ENCODE peak calls at places on chromosome 16, in eight cellular contexts. N is CD4-positive, alpha-beta memory T cell; P is right cardiac atrium; I is coronary artery; H is lower leg skin; Q is SK-N-SH; O is fibroblast of lung; C is HEK293T. G is an unnamed sample.

GRCh38 chr16:61323456-61323855 is 712.8 kb downstream of the CDH8 start:
- DNase-seq in P (no peak), I (no peak), Q (no peak), O (no peak), C (no peak), H (no peak), N (no peak), G (no peak)

GRCh38 chr16:74700206-74701040 is at the start of gene MLKL:
- DNase-seq in H (peak), N (peak), O (peak), I (no peak), Q (peak), C (no peak), P (peak), G (peak)

GRCh38 chr16:10577305-10578202 is 2.8 kb downstream of the EMP2 start:
- DNase-seq in C (no peak), N (no peak), H (no peak), I (peak), Q (peak), O (no peak), P (peak), G (no peak)

GRCh38 chr16:25013049-25013448 is 2.1 kb downstream of the ARHGAP17 start:
- DNase-seq in H (no peak), P (no peak), O (no peak), C (no peak), Q (no peak), I (no peak), N (no peak), G (no peak)

GRCh38 chr16:14559809-14560227 is 70.2 kb downstream of the PARN start:
- DNase-seq in Q (no peak), N (no peak), H (no peak), C (no peak), I (no peak), P (no peak), O (no peak), G (no peak)

GRCh38 chr16:88069397-88070168 is 118.3 kb downstream of the BANP start:
- DNase-seq in P (peak), C (no peak), I (no peak), H (no peak), Q (no peak), O (no peak), N (no peak), G (peak)

GRCh38 chr16:8229011-8229520 is 361.2 kb downstream of the TMEM114 start:
- DNase-seq in P (no peak), H (no peak), N (no peak), O (no peak), C (no peak), I (no peak), Q (no peak), G (no peak)

GRCh38 chr16:31061813-31062440 is 12.1 kb downstream of the ZNF668 start:
- DNase-seq in H (no peak), Q (no peak), C (no peak), N (no peak), P (peak), O (no peak), I (no peak), G (no peak)

GRCh38 chr16:641326-642188 is at the start of gene MCRIP2:
- DNase-seq in C (peak), P (peak), I (peak), O (peak), N (no peak), H (peak), Q (peak), G (peak)

GRCh38 chr16:80619824-80620223 is 79.0 kb downstream of the DYNLRB2 start:
- DNase-seq in P (no peak), N (no peak), O (no peak), H (no peak), I (no peak), Q (no peak), C (no peak), G (no peak)

GRCh38 chr16:64051826-64052225 is 1070.0 kb downstream of the CDH11 start:
- DNase-seq in I (no peak), P (no peak), N (no peak), O (peak), Q (no peak), C (no peak), H (no peak), G (no peak)

GRCh38 chr16:89020068-89020924 is 43.3 kb upstream of the CBFA2T3 start:
- DNase-seq in O (no peak), H (no peak), I (no peak), Q (no peak), C (no peak), N (no peak), P (peak), G (no peak)

GRCh38 chr16:56137269-56137668 is 54.0 kb upstream of the GNAO1 start:
- DNase-seq in P (no peak), H (no peak), I (no peak), C (no peak), N (no peak), O (no peak), Q (no peak), G (no peak)

GRCh38 chr16:80433617-80434016 is 107.2 kb upstream of the DYNLRB2 start:
- DNase-seq in H (no peak), C (no peak), P (no peak), Q (no peak), N (no peak), I (no peak), O (no peak), G (no peak)

GRCh38 chr16:4679854-4680636 is 13.3 kb upstream of the NUDT16L1 start:
- DNase-seq in P (peak), C (no peak), Q (no peak), H (peak), I (no peak), O (peak), N (no peak), G (no peak)

GRCh38 chr16:50246299-50247122 is 19.8 kb upstream of the ADCY7 start:
- DNase-seq in H (no peak), O (no peak), C (peak), I (peak), N (no peak), Q (peak), P (peak), G (peak)

GRCh38 chr16:16143038-16143763 is 80.1 kb downstream of the ABCC6 start:
- DNase-seq in N (no peak), I (no peak), P (no peak), H (no peak), C (peak), Q (no peak), O (no peak), G (peak)

GRCh38 chr16:53792161-53792951 is 88.4 kb downstream of the FTO start:
- DNase-seq in Q (no peak), P (no peak), C (no peak), I (no peak), H (no peak), O (no peak), N (no peak), G (no peak)

GRCh38 chr16:20485408-20485807 is 34.1 kb downstream of the ACSM2A start:
- DNase-seq in H (no peak), C (no peak), Q (no peak), N (no peak), P (no peak), O (no peak), I (no peak), G (no peak)

GRCh38 chr16:14629612-14629918 is 495 bp downstream of the PARN start:
- DNase-seq in C (peak), O (peak), I (no peak), P (no peak), N (peak), H (peak), Q (no peak), G (peak)

GRCh38 chr16:10833271-10833670 is 14.7 kb upstream of the TVP23A start:
- DNase-seq in N (no peak), O (no peak), Q (no peak), I (no peak), P (no peak), H (no peak), C (no peak), G (no peak)

GRCh38 chr16:19833176-19833575 is 51.5 kb downstream of the GPRC5B start:
- DNase-seq in I (no peak), N (no peak), C (no peak), O (no peak), H (no peak), Q (no peak), P (no peak), G (no peak)

GRCh38 chr16:54123766-54124165 is 162.8 kb downstream of the IRX3 start:
- DNase-seq in Q (no peak), I (no peak), H (no peak), P (no peak), N (no peak), O (no peak), C (no peak), G (no peak)

GRCh38 chr16:19524356-19524865 is 669 bp downstream of the CCP110 start:
- DNase-seq in P (no peak), Q (peak), H (no peak), C (no peak), O (no peak), N (no peak), I (no peak), G (no peak)

GRCh38 chr16:76705883-76706282 is 428.7 kb downstream of the CNTNAP4 start:
- DNase-seq in H (no peak), I (no peak), Q (no peak), P (no peak), O (no peak), N (no peak), C (no peak), G (no peak)

GRCh38 chr16:53848277-53848942 is 144.5 kb downstream of the FTO start:
- DNase-seq in Q (peak), H (no peak), O (no peak), N (no peak), I (no peak), P (no peak), C (no peak), G (no peak)

GRCh38 chr16:55543470-55543869 is 23.0 kb upstream of the CAPNS2 start:
- DNase-seq in P (no peak), I (no peak), Q (peak), O (peak), N (no peak), H (no peak), C (no peak), G (no peak)

GRCh38 chr16:74563828-74564263 is 43.1 kb downstream of the GLG1 start:
- DNase-seq in O (peak), Q (no peak), I (no peak), P (no peak), C (no peak), H (peak), N (no peak), G (no peak)

GRCh38 chr16:54816471-54816870 is 114.2 kb upstream of the IRX5 start:
- DNase-seq in H (no peak), Q (no peak), I (no peak), C (no peak), N (no peak), P (no peak), O (no peak), G (no peak)

GRCh38 chr16:85376292-85377095 is 236.6 kb upstream of the GSE1 start:
- DNase-seq in I (no peak), N (no peak), H (no peak), Q (peak), O (no peak), C (no peak), P (peak), G (no peak)

GRCh38 chr16:53872248-53873221 is 168.6 kb downstream of the FTO start:
- DNase-seq in N (no peak), C (no peak), O (peak), I (no peak), P (no peak), H (no peak), Q (no peak), G (no peak)

GRCh38 chr16:50674831-50675230 is 6.3 kb downstream of the SNX20 start:
- DNase-seq in P (no peak), O (no peak), H (no peak), Q (no peak), N (no peak), I (no peak), C (no peak), G (no peak)

G was measured in B cell.